ENCODE peak calls at places on chromosomes 6 and 20, in seven cellular contexts. N, V, Y, R, P, Q and F are unnamed samples.

GRCh38 chr6:6614096-6614964 is 25.8 kb downstream of the LY86 start:
- DNase-seq in P (no peak), N (no peak), Y (peak), R (no peak), V (no peak), Q (no peak), F (no peak)

GRCh38 chr6:14431375-14432330 is 314.1 kb downstream of the CD83 start:
- DNase-seq in P (no peak), N (no peak), Y (no peak), Q (no peak), V (no peak), R (no peak), F (no peak)

GRCh38 chr6:6960571-6961251 is 147.1 kb upstream of the RREB1 start:
- DNase-seq in V (no peak), Y (no peak), P (no peak), Q (no peak), R (no peak), N (no peak), F (no peak)

GRCh38 chr20:33686984-33687366 is 790 bp upstream of the E2F1 start:
- DNase-seq in Y (no peak), N (no peak), V (no peak), Q (no peak), P (no peak), R (no peak), F (no peak)

GRCh38 chr6:64299176-64299575 is 663.6 kb downstream of the PHF3 start:
- DNase-seq in Q (no peak), N (no peak), V (no peak), P (no peak), Y (no peak), R (no peak), F (no peak)

GRCh38 chr6:35473849-35474128 is 5.6 kb downstream of the RPL10A start:
- DNase-seq in R (no peak), P (no peak), Y (no peak), Q (no peak), V (no peak), N (no peak), F (no peak)

GRCh38 chr20:55173601-55174000 is 698.2 kb downstream of the DOK5 start:
- DNase-seq in R (no peak), P (no peak), Q (no peak), V (no peak), N (no peak), Y (no peak), F (no peak)

GRCh38 chr6:158324136-158324535 is 11.9 kb downstream of the TULP4 start:
- DNase-seq in R (no peak), N (no peak), Q (no peak), V (no peak), Y (no peak), P (no peak), F (no peak)

GRCh38 chr6:158060447-158061360 is 79.0 kb downstream of the SYNJ2 start:
- DNase-seq in Y (peak), N (peak), V (no peak), R (no peak), Q (no peak), P (no peak), F (no peak)

GRCh38 chr6:151012321-151013294 is 147.1 kb downstream of the MTHFD1L start:
- DNase-seq in V (no peak), P (no peak), Y (no peak), Q (no peak), R (no peak), N (no peak), F (no peak)

GRCh38 chr6:170020041-170020583 is 268.7 kb downstream of the ERMARD start:
- DNase-seq in V (no peak), N (no peak), P (no peak), Y (no peak), Q (no peak), R (no peak), F (no peak)

GRCh38 chr6:166341464-166341863 is 881 bp downstream of the SFT2D1 start:
- DNase-seq in P (no peak), N (no peak), Y (no peak), V (no peak), Q (no peak), R (no peak), F (peak)

GRCh38 chr6:168035098-168035660 is 37.7 kb downstream of the KIF25 start:
- DNase-seq in Q (no peak), V (no peak), N (peak), P (peak), R (no peak), Y (peak), F (no peak)

GRCh38 chr20:60262967-60263603 is 304.9 kb downstream of the CDH26 start:
- DNase-seq in N (peak), Q (no peak), Y (no peak), P (peak), R (peak), V (peak), F (peak)